ENCODE peak calls at places on chromosomes 5 and 9, in seven cellular contexts. T is iris pigment epithelial cell; D is activated CD4-positive, CD25-positive, alpha-beta regulatory T cell treated with anti-CD3 and anti-CD28 coated beads, Interleukin-2, amount 50 U/mL, for 72 hours; L is GM04504; W is T follicular helper cell; G is cortex of kidney; O is CD8-positive, alpha-beta memory T cell. Z is an unnamed sample.

GRCh38 chr9:83937861-83938455 is 16.7 kb upstream of the KIF27 start:
- DNase-seq in T (peak; percentile 58), D (no peak), L (peak; percentile 36), W (no peak), G (no peak), O (peak; percentile 56), Z (no peak)

GRCh38 chr5:107930891-107931290 is 260.2 kb upstream of the EFNA5 start:
- DNase-seq in T (no peak), D (no peak), L (no peak), W (no peak), G (no peak), O (no peak), Z (no peak)

GRCh38 chr9:88810826-88811225 is 180.4 kb upstream of the S1PR3 start:
- DNase-seq in T (no peak), D (no peak), L (no peak), W (no peak), G (no peak), O (no peak), Z (no peak)

GRCh38 chr5:72511371-72512178 is 4.4 kb upstream of the ZNF366 start:
- DNase-seq in T (peak; percentile 58), D (no peak), L (no peak), W (no peak), G (no peak), O (no peak), Z (no peak)

GRCh38 chr5:167723254-167723871 is 568.1 kb upstream of the WWC1 start:
- DNase-seq in T (peak; percentile 77), D (peak; percentile 53), L (no peak), W (peak; percentile 30), G (no peak), O (peak; percentile 32), Z (peak; percentile 18)

GRCh38 chr9:121780641-121781040 is 129.2 kb downstream of the DAB2IP start:
- DNase-seq in T (no peak), D (peak; percentile 17), L (no peak), W (no peak), G (no peak), O (no peak), Z (no peak)

GRCh38 chr9:34377402-34377741 is 674 bp upstream of the MYORG start:
- DNase-seq in T (peak; percentile 26), D (no peak), L (no peak), W (no peak), G (no peak), O (no peak), Z (no peak)

GRCh38 chr9:137642118-137642601 is 23.4 kb downstream of the EHMT1 start:
- DNase-seq in T (no peak), D (no peak), L (no peak), W (no peak), G (no peak), O (no peak), Z (no peak)

GRCh38 chr5:151680944-151681427 is 5.7 kb downstream of the SPARC start:
- DNase-seq in T (peak; percentile 16), D (no peak), L (no peak), W (no peak), G (no peak), O (no peak), Z (no peak)

GRCh38 chr9:73348485-73348884 is 196.8 kb downstream of the ANXA1 start:
- DNase-seq in T (peak; percentile 33), D (no peak), L (no peak), W (no peak), G (no peak), O (no peak), Z (no peak)

GRCh38 chr5:139725073-139725830 is 70.4 kb upstream of the PSD2 start:
- DNase-seq in T (peak; percentile 78), D (no peak), L (peak; percentile 66), W (no peak), G (no peak), O (no peak), Z (no peak)

Z was measured in CMK.